ENCODE peak calls at places on chromosomes 1 and 21, in seven cellular contexts. Y, F, M, H, R, D and V are unnamed samples.

GRCh38 chr1:51509773-51510172 is 9.3 kb downstream of the EPS15 start:
- DNase-seq in F (no peak), M (no peak), Y (no peak), D (no peak), R (no peak), H (no peak), V (no peak)

GRCh38 chr1:11713095-11713494 is 21.6 kb downstream of the DRAXIN start:
- DNase-seq in M (no peak), D (no peak), F (no peak), Y (no peak), H (no peak), R (no peak), V (no peak)

GRCh38 chr1:23779826-23780371 is 1.7 kb downstream of the PITHD1 start:
- DNase-seq in Y (no peak), H (no peak), M (peak; percentile 88), D (no peak), R (peak; percentile 62), F (peak; percentile 46), V (peak; percentile 43)

GRCh38 chr1:181134543-181135461 is 46.3 kb downstream of the IER5 start:
- DNase-seq in H (peak; percentile 86), M (peak; percentile 94), D (peak; percentile 90), Y (peak; percentile 69), F (peak; percentile 67), R (peak; percentile 96), V (peak; percentile 58)

GRCh38 chr1:183871142-183871541 is 66.2 kb downstream of the RGL1 start:
- DNase-seq in Y (peak; percentile 75), M (peak; percentile 81), D (no peak), F (peak; percentile 97), H (peak; percentile 31), R (peak; percentile 48), V (peak; percentile 76)

GRCh38 chr1:198763298-198763714 is 124.5 kb downstream of the PTPRC start:
- DNase-seq in R (peak; percentile 33), F (peak; percentile 18), H (no peak), M (peak; percentile 32), D (peak; percentile 8), Y (no peak), V (no peak)

GRCh38 chr1:31658721-31659120 is 14.0 kb upstream of the PEF1 start:
- DNase-seq in F (no peak), M (no peak), D (no peak), R (no peak), Y (no peak), H (no peak), V (peak; percentile 14)

GRCh38 chr1:215719569-215719968 is 152.5 kb downstream of the KCTD3 start:
- DNase-seq in F (no peak), D (no peak), H (no peak), M (peak; percentile 57), Y (no peak), R (no peak), V (peak; percentile 4)

GRCh38 chr1:204202481-204202880 is 6.2 kb upstream of the KISS1 start:
- DNase-seq in R (no peak), F (no peak), M (no peak), H (no peak), D (no peak), Y (no peak), V (no peak)

GRCh38 chr1:11245904-11246726 is 16.2 kb downstream of the MTOR start:
- DNase-seq in R (no peak), M (no peak), Y (no peak), F (no peak), D (no peak), H (no peak), V (no peak)

GRCh38 chr1:22323846-22324504 is 127.7 kb upstream of the ZBTB40 start:
- DNase-seq in D (no peak), H (no peak), F (no peak), M (no peak), Y (no peak), R (no peak), V (no peak)

GRCh38 chr1:231679109-231679508 is 52.5 kb downstream of the DISC1 start:
- DNase-seq in R (no peak), M (no peak), H (no peak), Y (no peak), D (no peak), F (no peak), V (no peak)

GRCh38 chr1:210770396-210770984 is 363.5 kb downstream of the KCNH1 start:
- DNase-seq in M (no peak), R (no peak), D (no peak), F (no peak), Y (no peak), H (no peak), V (no peak)

GRCh38 chr1:232110281-232111090 is 483.9 kb downstream of the DISC1 start:
- DNase-seq in H (no peak), F (no peak), Y (peak; percentile 16), D (no peak), R (no peak), M (peak; percentile 20), V (peak; percentile 37)

GRCh38 chr21:25717491-25718139 is 17.1 kb downstream of the ATP5PF start:
- DNase-seq in F (peak; percentile 71), H (no peak), Y (no peak), R (peak; percentile 30), D (no peak), M (peak; percentile 50), V (peak; percentile 51)

GRCh38 chr1:232891656-232892317 is 58.6 kb upstream of the NTPCR start:
- DNase-seq in R (peak; percentile 60), Y (no peak), H (no peak), D (peak; percentile 51), F (peak; percentile 14), M (peak; percentile 47), V (peak; percentile 81)

GRCh38 chr21:40516336-40516735 is 330.6 kb downstream of the DSCAM start:
- DNase-seq in H (no peak), D (peak; percentile 83), F (no peak), R (no peak), Y (peak; percentile 16), M (no peak), V (no peak)

GRCh38 chr1:89309828-89310227 is 37.2 kb upstream of the GBP5 start:
- DNase-seq in H (no peak), M (no peak), F (no peak), Y (no peak), R (no peak), D (no peak), V (no peak)

GRCh38 chr1:216183007-216183406 is 240.2 kb downstream of the USH2A start:
- DNase-seq in F (peak; percentile 23), D (no peak), R (no peak), H (no peak), M (peak; percentile 25), Y (no peak), V (no peak)

GRCh38 chr1:26538480-26539412 is 9.2 kb downstream of the RPS6KA1 start:
- DNase-seq in H (peak; percentile 65), Y (no peak), D (peak; percentile 64), M (peak; percentile 73), F (peak; percentile 59), R (peak; percentile 67), V (peak; percentile 19)